ENCODE peak calls at places on chromosomes 4 and X, in nine cellular contexts. O is uterus; Y is SK-N-SH; A is HCT116; J is HepG2; W is tibial artery; S is CD8-positive, alpha-beta T cell; R is suprapubic skin; D is breast epithelium. G is an unnamed sample.

GRCh38 chr4:51930557-51930956 is 87.6 kb downstream of the DCUN1D4 start:
- DNase-seq in O (no peak), Y (no peak), A (no peak), J (no peak), W (no peak), S (no peak), R (no peak), D (no peak), G (no peak)

GRCh38 chr4:125520258-125520990 is 205.7 kb downstream of the FAT4 start:
- DNase-seq in O (no peak), Y (no peak), A (no peak), J (no peak), W (no peak), S (no peak), R (no peak), D (no peak), G (no peak)

GRCh38 chr4:108821056-108821925 is 58.4 kb upstream of the ETNPPL start:
- DNase-seq in O (no peak), Y (no peak), A (no peak), J (no peak), W (no peak), S (no peak), R (no peak), D (no peak), G (no peak)

GRCh38 chr4:184330008-184330400 is 112.3 kb upstream of the ENPP6 start:
- DNase-seq in O (no peak), Y (no peak), A (no peak), J (no peak), W (peak; percentile 65), S (no peak), R (peak; percentile 76), D (no peak), G (no peak)

GRCh38 chr4:155696226-155696625 is 29.6 kb downstream of the GUCY1A1 start:
- DNase-seq in O (no peak), Y (no peak), A (no peak), J (no peak), W (no peak), S (no peak), R (no peak), D (no peak), G (no peak)

GRCh38 chrX:10021461-10022272 is 54.5 kb downstream of the CLDN34 start:
- DNase-seq in O (no peak), Y (no peak), A (no peak), J (no peak), W (no peak), S (no peak), R (no peak), D (no peak), G (no peak)

GRCh38 chrX:110412971-110413726 is 54.5 kb downstream of the RTL9 start:
- DNase-seq in O (peak; percentile 64), Y (peak; percentile 74), A (no peak), J (peak; percentile 28), W (peak; percentile 40), S (peak; percentile 46), R (no peak), D (peak; percentile 62), G (peak; percentile 78)

GRCh38 chrX:13432376-13432775 is 112.5 kb upstream of the ATXN3L start:
- DNase-seq in O (peak; percentile 86), Y (no peak), A (no peak), J (no peak), W (peak; percentile 68), S (no peak), R (no peak), D (no peak), G (peak; percentile 36)

GRCh38 chr4:17376205-17376604 is 135.7 kb downstream of the QDPR start:
- DNase-seq in O (no peak), Y (no peak), A (no peak), J (no peak), W (no peak), S (no peak), R (no peak), D (no peak), G (no peak)

GRCh38 chr4:101367201-101367600 is 19.9 kb upstream of the PPP3CA start:
- DNase-seq in O (no peak), Y (no peak), A (no peak), J (no peak), W (no peak), S (no peak), R (no peak), D (no peak), G (no peak)

GRCh38 chr4:114780205-114780604 is 181.6 kb downstream of the UGT8 start:
- DNase-seq in O (no peak), Y (peak; percentile 1), A (peak; percentile 24), J (peak; percentile 14), W (no peak), S (no peak), R (no peak), D (no peak), G (no peak)

GRCh38 chr4:158211288-158211687 is 1.0 kb downstream of the TMEM144 start:
- DNase-seq in O (no peak), Y (no peak), A (no peak), J (peak; percentile 37), W (no peak), S (no peak), R (no peak), D (no peak), G (no peak)

GRCh38 chr4:71833175-71833900 is 49.5 kb upstream of the GC start:
- DNase-seq in O (no peak), Y (no peak), A (no peak), J (no peak), W (no peak), S (no peak), R (no peak), D (no peak), G (peak; percentile 69)

GRCh38 chr4:8859550-8860095 is 12.0 kb downstream of the HMX1 start:
- DNase-seq in O (no peak), Y (no peak), A (no peak), J (no peak), W (no peak), S (no peak), R (no peak), D (no peak), G (no peak)

GRCh38 chr4:8860892-8861575 is 10.6 kb downstream of the HMX1 start:
- DNase-seq in O (no peak), Y (peak; percentile 80), A (no peak), J (no peak), W (no peak), S (no peak), R (no peak), D (no peak), G (no peak)

GRCh38 chr4:8861576-8862279 is 9.9 kb downstream of the HMX1 start:
- DNase-seq in O (no peak), Y (no peak), A (no peak), J (no peak), W (no peak), S (no peak), R (no peak), D (no peak), G (peak; percentile 61)

GRCh38 chr4:8858925-8859210 is 12.8 kb downstream of the HMX1 start:
- DNase-seq in O (no peak), Y (no peak), A (no peak), J (no peak), W (no peak), S (no peak), R (no peak), D (no peak), G (peak; percentile 43)

GRCh38 chr4:8860096-8860891 is 11.3 kb downstream of the HMX1 start:
- DNase-seq in O (no peak), Y (no peak), A (no peak), J (no peak), W (no peak), S (no peak), R (no peak), D (no peak), G (no peak)
- H3K4me1 ChIP-seq in O (no peaks in the 10 kb centered on the region), Y (no peaks in the 10 kb centered on the region), A (no peaks in the 10 kb centered on the region), J (no peaks in the 10 kb centered on the region), W (no peaks in the 10 kb centered on the region), S (no peaks in the 10 kb centered on the region), R (peaks cover 37% of the 10 kb centered on the region), D (no peaks in the 10 kb centered on the region), G (peaks cover 25% of the 10 kb centered on the region)

GRCh38 chrX:80246273-80246672 is 174.0 kb upstream of the TENT5D start:
- DNase-seq in O (no peak), Y (peak; percentile 18), A (no peak), J (no peak), W (no peak), S (no peak), R (no peak), D (no peak), G (no peak)
- TF ChIP-seq CTCF in O (no peak), Y (no peak), A (no peak), J (no peak), W (no peak), S (no peak), R (no peak), D (no peak), G (no peak)

DNA sequence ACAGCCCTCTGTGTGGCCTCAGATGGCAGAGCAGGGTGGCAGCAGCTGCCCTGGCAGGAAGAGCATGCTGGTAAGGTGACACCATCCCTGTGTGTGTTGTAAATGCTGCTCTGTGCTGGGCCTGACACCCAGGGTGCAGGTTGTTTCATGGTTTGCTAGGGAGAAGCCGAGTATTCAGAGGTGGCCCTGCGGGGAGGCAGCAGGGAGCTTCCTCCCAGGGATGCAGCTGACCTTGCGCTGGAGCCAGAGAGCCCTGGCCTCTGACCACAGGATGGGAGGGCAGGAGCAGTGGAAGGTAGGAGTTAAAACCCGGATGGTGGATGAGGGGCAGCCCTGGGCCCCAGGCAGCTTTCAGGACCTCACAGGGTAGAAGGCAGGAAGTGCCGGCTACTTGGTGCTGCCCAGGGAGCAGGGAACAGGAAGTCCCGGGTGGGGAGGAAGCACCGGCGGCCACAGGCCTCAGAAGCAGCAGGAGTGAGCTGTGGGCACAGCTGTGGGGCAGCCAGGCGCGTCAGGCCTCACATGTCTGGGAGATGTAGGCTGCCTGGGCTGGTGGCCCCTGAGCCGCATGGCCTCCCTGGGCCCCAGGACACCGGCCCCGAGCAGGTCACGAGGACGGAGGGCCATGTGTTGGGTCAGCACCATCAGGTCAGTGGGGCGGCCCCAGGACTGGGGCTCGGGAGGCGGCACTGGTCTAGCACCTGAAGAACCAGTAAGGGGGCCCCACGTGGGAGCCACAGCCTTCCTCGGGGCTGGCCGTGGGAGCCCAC is 19.1 kb downstream of the SH3BP2 start:
- DNase-seq in O (peak; percentile 52), Y (peak; percentile 82), A (peak; percentile 16), J (peak; percentile 59), W (peak; percentile 76), S (peak; percentile 39), R (peak; percentile 88), D (no peak), G (peak; percentile 88)
- H3K36me3 ChIP-seq in O (no peaks in the 10 kb centered on the region), Y (peaks cover 5% of the 10 kb centered on the region), A (no peaks in the 10 kb centered on the region), J (peaks cover 8% of the 10 kb centered on the region), W (no peaks in the 10 kb centered on the region), S (no peaks in the 10 kb centered on the region), R (peaks cover 7% of the 10 kb centered on the region), D (no peaks in the 10 kb centered on the region), G (peaks cover 42% of the 10 kb centered on the region)

GRCh38 chr4:168832746-168833575 is 177.1 kb downstream of the CBR4 start:
- DNase-seq in O (peak; percentile 55), Y (peak; percentile 84), A (no peak), J (no peak), W (peak; percentile 56), S (no peak), R (peak; percentile 83), D (peak; percentile 55), G (no peak)
- H3K4me1 ChIP-seq in O (no peaks in the 10 kb centered on the region), Y (peaks cover 13% of the 10 kb centered on the region), A (peaks cover 22% of the 10 kb centered on the region), J (peaks cover 14% of the 10 kb centered on the region), W (no peaks in the 10 kb centered on the region), S (peaks cover 11% of the 10 kb centered on the region), R (peaks cover 57% of the 10 kb centered on the region), D (no peaks in the 10 kb centered on the region), G (peaks cover 12% of the 10 kb centered on the region)

G was measured in left lung.